ENCODE peak calls at places on chromosomes 1 and 21, in six cellular contexts. Q, A, X, O, W and J are unnamed samples.

GRCh38 chr1:26723013-26723991 is 27.5 kb downstream of the ARID1A start:
- DNase-seq in Q (peak), A (peak), X (no peak), O (peak), W (peak), J (peak)

GRCh38 chr1:233972563-233972950 is 68.1 kb downstream of the SLC35F3 start:
- DNase-seq in Q (no peak), A (no peak), X (no peak), O (no peak), W (no peak), J (no peak)

GRCh38 chr1:155062702-155063411 is 683 bp upstream of the EFNA4 start:
- DNase-seq in Q (peak), A (peak), X (no peak), O (peak), W (peak), J (peak)

GRCh38 chr1:153533689-153534201 is 2.0 kb downstream of the S100A6 start:
- DNase-seq in Q (peak), A (peak), X (no peak), O (no peak), W (no peak), J (no peak)

GRCh38 chr1:6989506-6990159 is 204.4 kb downstream of the CAMTA1 start:
- DNase-seq in Q (no peak), A (no peak), X (no peak), O (no peak), W (peak), J (peak)

GRCh38 chr1:220808501-220809186 is 21.9 kb downstream of the MTARC1 start:
- DNase-seq in Q (peak), A (no peak), X (no peak), O (no peak), W (no peak), J (no peak)

GRCh38 chr1:211928993-211929637 is 98.6 kb upstream of the LPGAT1 start:
- DNase-seq in Q (peak), A (peak), X (no peak), O (no peak), W (peak), J (no peak)

GRCh38 chr1:152479792-152480595 is 30.6 kb upstream of the LCE5A start:
- DNase-seq in Q (no peak), A (peak), X (no peak), O (peak), W (peak), J (no peak)

GRCh38 chr1:226723640-226724532 is 15.2 kb downstream of the ITPKB start:
- DNase-seq in Q (peak), A (peak), X (no peak), O (no peak), W (peak), J (peak)

GRCh38 chr1:64540265-64540791 is 70.4 kb downstream of the CACHD1 start:
- DNase-seq in Q (no peak), A (no peak), X (no peak), O (no peak), W (peak), J (no peak)

GRCh38 chr21:33208534-33208933 is 21.2 kb upstream of the IFNAR2 start:
- DNase-seq in Q (no peak), A (no peak), X (no peak), O (no peak), W (no peak), J (no peak)

GRCh38 chr1:12049625-12050024 is 13.5 kb upstream of the TNFRSF8 start:
- DNase-seq in Q (no peak), A (no peak), X (no peak), O (no peak), W (peak), J (no peak)

GRCh38 chr1:147062951-147063350 is 109.3 kb downstream of the PRKAB2 start:
- DNase-seq in Q (no peak), A (no peak), X (no peak), O (no peak), W (no peak), J (no peak)

GRCh38 chr1:93844262-93845045 is 34.6 kb downstream of the DNTTIP2 start:
- DNase-seq in Q (peak), A (peak), X (no peak), O (peak), W (peak), J (peak)

GRCh38 chr1:2135425-2135824 is 59.1 kb downstream of the FAAP20 start:
- DNase-seq in Q (peak), A (peak), X (no peak), O (peak), W (peak), J (peak)

GRCh38 chr1:235910357-235911299 is 43.9 kb upstream of the LYST start:
- DNase-seq in Q (peak), A (peak), X (peak), O (peak), W (peak), J (peak)

GRCh38 chr1:206466840-206467649 is 3.2 kb upstream of the IKBKE start:
- DNase-seq in Q (no peak), A (no peak), X (no peak), O (no peak), W (no peak), J (no peak)

GRCh38 chr1:209412566-209412965 is 170.9 kb upstream of the CAMK1G start:
- DNase-seq in Q (no peak), A (no peak), X (no peak), O (no peak), W (no peak), J (no peak)

GRCh38 chr1:180041587-180041986 is 87.0 kb downstream of the CEP350 start:
- DNase-seq in Q (no peak), A (no peak), X (no peak), O (no peak), W (no peak), J (no peak)

GRCh38 chr1:84944767-84945486 is 51.9 kb upstream of the LPAR3 start:
- DNase-seq in Q (peak), A (peak), X (no peak), O (peak), W (peak), J (peak)

GRCh38 chr21:28436286-28436932 is 556.3 kb downstream of the LTN1 start:
- DNase-seq in Q (peak), A (peak), X (no peak), O (peak), W (peak), J (no peak)

GRCh38 chr1:235015291-235015990 is 113.2 kb downstream of the TOMM20 start:
- DNase-seq in Q (no peak), A (no peak), X (no peak), O (no peak), W (no peak), J (no peak)

GRCh38 chr1:10479276-10479675 is 4.5 kb downstream of the PEX14 start:
- DNase-seq in Q (no peak), A (no peak), X (no peak), O (peak), W (no peak), J (no peak)

GRCh38 chr1:18707696-18708257 is 77.1 kb downstream of the PAX7 start:
- DNase-seq in Q (no peak), A (no peak), X (no peak), O (no peak), W (no peak), J (no peak)

GRCh38 chr1:243325305-243325890 is 69.6 kb downstream of the SDCCAG8 start:
- DNase-seq in Q (peak), A (peak), X (no peak), O (no peak), W (peak), J (peak)

GRCh38 chr1:108852141-108852540 is 4.8 kb downstream of the AKNAD1 start:
- DNase-seq in Q (no peak), A (no peak), X (no peak), O (no peak), W (no peak), J (no peak)

DNA sequence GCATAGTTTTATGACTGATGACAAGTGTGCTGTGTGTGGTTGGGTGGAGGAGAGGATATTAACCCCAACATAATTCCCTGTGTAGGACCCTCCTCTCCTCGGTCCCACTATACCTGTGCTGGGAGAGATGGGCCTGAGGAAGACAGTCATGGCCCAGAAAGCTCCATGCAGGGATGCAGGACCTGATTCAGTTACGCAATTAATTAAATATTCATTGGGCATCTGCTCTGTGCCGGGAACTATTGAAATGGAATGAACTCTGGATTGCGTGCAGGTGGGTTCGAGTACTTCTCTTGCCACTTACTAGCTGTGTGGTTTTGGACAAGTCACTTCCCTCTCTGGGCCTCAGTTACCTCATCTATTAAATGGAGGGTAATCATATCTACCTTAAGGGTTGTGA is 74.6 kb downstream of the CD247 start:
- DNase-seq in Q (no peak), A (no peak), X (no peak), O (no peak), W (no peak), J (no peak)
- H2AK5ac ChIP-seq in Q (no peak), A (no peak), X (no peak), O (no peak), W (no peak), J (no peak)

GRCh38 chr1:224730540-224730939 is 114.4 kb downstream of the CNIH3 start:
- DNase-seq in Q (peak), A (no peak), X (no peak), O (no peak), W (no peak), J (no peak)

GRCh38 chr1:224730950-224731349 is 114.8 kb downstream of the CNIH3 start:
- DNase-seq in Q (peak), A (peak), X (no peak), O (no peak), W (no peak), J (no peak)

GRCh38 chr1:224733021-224733911 is 117.1 kb downstream of the CNIH3 start:
- DNase-seq in Q (peak), A (peak), X (no peak), O (peak), W (peak), J (no peak)

GRCh38 chr1:224732367-224733006 is 116.4 kb downstream of the CNIH3 start:
- DNase-seq in Q (no peak), A (no peak), X (no peak), O (no peak), W (no peak), J (no peak)

DNA sequence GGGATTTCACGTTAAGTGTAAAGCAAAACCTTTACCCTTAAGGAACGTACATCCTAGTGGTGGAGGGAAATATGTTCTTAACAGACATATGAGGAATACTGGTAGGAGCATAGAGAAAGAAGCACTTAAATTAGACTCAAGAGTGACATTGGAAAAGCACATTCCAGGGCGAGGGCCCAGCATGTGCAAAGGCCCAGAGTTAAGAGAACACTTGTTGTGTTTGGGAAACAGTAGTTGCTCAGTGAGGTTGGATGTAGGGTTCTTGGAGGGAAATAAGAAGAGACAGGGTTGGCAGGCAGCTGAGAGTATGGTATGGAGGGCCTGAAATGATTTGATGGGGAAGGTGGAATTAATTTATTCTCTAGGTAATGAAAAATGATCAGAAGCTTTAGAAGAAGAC is 115.5 kb downstream of the CNIH3 start:
- DNase-seq in Q (no peak), A (no peak), X (no peak), O (no peak), W (no peak), J (no peak)
- H3K4me3 ChIP-seq in Q (no peak), A (no peak), X (no peak), O (no peak), W (no peak), J (no peak)

DNA sequence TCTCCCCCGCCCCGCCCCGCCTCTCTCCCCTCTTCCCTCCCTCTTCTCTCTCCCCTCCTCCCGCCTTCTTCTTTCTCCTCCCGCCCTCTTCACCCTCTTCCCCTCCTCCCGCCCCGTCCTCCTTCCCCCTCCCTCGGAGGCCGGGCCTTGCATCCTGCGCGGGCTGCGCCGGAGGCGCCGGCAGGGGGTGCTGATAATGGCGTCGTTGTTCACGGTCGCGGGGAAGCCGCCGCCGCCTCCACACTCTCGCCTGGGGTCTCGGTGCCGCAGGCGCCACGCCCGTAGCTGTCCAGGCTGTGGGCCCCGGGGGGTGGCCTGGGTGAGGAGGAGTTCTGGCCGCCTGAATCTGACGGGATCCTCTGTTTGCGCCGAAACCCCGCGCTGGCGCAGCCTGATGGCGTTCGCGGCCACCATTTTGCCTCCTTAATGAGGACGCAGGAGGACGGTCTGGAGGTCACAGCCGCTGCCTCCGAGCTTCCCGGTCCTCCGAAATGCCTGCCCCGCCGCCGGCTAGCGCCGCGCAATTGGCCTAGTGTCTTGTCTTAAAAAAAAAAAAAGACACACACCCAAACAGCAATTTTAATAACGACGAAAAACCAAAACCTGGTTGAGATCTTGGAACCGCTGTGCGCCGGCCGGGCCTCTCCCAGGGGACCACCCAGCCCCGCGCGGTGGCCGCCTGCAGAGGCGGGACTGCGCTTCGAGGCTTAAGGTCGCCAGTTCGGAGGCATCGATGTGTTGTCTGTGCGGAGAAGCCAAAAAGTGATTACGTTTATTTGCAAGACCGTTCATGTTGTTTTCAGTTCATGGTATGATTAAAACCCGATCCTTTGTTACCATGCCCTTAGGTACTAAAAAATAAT is 106.5 kb upstream of the HNRNPU start:
- DNase-seq in Q (peak), A (peak), X (peak), O (peak), W (peak), J (peak)
- H4K8ac ChIP-seq in Q (peak), A (peak), X (peak), O (peak), W (peak), J (no peak)

GRCh38 chr21:14991957-14992356 is 72.8 kb downstream of the NRIP1 start:
- DNase-seq in Q (no peak), A (no peak), X (no peak), O (peak), W (no peak), J (no peak)

GRCh38 chr21:15000076-15000475 is 64.7 kb downstream of the NRIP1 start:
- DNase-seq in Q (peak), A (peak), X (no peak), O (peak), W (no peak), J (no peak)

GRCh38 chr21:15001113-15001512 is 63.7 kb downstream of the NRIP1 start:
- DNase-seq in Q (no peak), A (no peak), X (no peak), O (no peak), W (no peak), J (no peak)

GRCh38 chr21:14993072-14993471 is 71.7 kb downstream of the NRIP1 start:
- DNase-seq in Q (no peak), A (peak), X (no peak), O (no peak), W (no peak), J (no peak)

GRCh38 chr21:14995695-14996490 is 68.9 kb downstream of the NRIP1 start:
- DNase-seq in Q (peak), A (peak), X (no peak), O (no peak), W (peak), J (no peak)
- H2AK5ac ChIP-seq in Q (no peak), A (peak), X (no peak), O (no peak), W (no peak), J (no peak)

GRCh38 chr1:35885961-35886558 is 3.1 kb downstream of the AGO1 start:
- DNase-seq in Q (peak), A (no peak), X (peak), O (no peak), W (peak), J (peak)

GRCh38 chr1:35887508-35887907 is 4.5 kb downstream of the AGO1 start:
- DNase-seq in Q (no peak), A (no peak), X (no peak), O (no peak), W (no peak), J (no peak)

GRCh38 chr1:35888255-35888654 is 5.2 kb downstream of the AGO1 start:
- DNase-seq in Q (no peak), A (no peak), X (no peak), O (no peak), W (no peak), J (no peak)

GRCh38 chr1:35884934-35885333 is 1.9 kb downstream of the AGO1 start:
- DNase-seq in Q (peak), A (no peak), X (no peak), O (no peak), W (peak), J (no peak)

GRCh38 chr1:35886606-35887431 is 3.8 kb downstream of the AGO1 start:
- DNase-seq in Q (peak), A (peak), X (no peak), O (no peak), W (peak), J (no peak)
- H3K4me3 ChIP-seq in Q (no peak), A (no peak), X (peak), O (no peak), W (no peak), J (no peak)

DNA sequence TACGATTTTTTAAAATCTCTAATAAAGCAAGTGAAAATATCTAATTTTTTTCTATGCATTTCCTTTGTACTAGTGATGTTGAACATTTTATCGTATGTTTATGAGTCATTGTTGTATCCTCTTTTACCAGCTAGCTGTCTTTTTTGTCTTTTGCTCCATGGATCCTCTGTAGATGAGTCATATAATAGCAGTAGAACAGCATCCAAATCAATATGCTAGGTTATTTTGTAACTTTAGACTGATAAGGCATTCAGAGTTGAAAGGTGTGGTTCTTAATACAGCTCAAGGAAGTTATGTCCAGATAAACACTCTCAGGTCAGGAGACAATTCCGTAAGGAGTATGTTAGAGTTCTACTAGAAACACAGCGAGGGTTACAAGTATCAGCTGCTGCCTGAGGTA is 31.9 kb downstream of the MAP10 start:
- DNase-seq in Q (peak), A (peak), X (no peak), O (no peak), W (no peak), J (no peak)
- H4K8ac ChIP-seq in Q (no peak), A (no peak), X (no peak), O (no peak), W (no peak), J (no peak)

DNA sequence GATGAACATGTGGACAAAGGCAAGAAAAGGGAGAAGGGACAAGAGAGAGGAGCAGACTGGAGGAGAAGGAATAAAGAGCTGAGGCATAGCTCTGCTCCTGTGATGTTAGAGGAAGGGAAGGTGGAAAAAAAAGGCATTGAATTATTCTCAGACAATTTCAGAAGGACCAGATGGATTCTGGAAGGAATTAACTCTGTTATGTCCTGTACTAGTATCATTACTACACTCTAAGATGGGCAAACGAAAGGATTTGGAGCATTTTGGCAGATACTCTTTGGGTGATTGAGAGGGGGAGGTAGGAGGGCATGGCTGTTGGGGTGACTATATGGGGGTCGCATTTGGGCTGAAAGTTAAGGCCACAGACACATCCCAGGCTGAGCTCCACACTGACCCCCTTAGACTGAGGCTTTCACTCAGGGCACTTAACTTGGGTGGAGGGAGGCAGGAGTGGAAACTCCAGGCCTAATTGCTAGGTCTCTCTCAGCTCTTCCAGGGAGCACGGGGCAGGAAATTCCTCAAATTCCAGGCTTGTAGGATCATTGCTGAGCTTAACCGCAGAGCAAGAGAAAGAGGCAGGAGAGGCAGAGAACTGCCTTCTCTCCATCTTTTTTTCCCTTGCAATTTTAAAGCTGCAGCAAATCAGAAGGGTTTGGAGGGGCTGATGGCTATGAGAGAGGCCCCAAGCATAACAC is 25.9 kb downstream of the KIRREL1 start:
- DNase-seq in Q (peak), A (peak), X (peak), O (peak), W (peak), J (peak)
- H2AK5ac ChIP-seq in Q (peak), A (peak), X (peak), O (peak), W (peak), J (no peak)

GRCh38 chr1:41327383-41327999 is 33.7 kb upstream of the FOXO6 start:
- DNase-seq in Q (no peak), A (no peak), X (no peak), O (no peak), W (no peak), J (no peak)
- H3K4me3 ChIP-seq in Q (no peak), A (no peak), X (no peak), O (no peak), W (no peak), J (no peak)

GRCh38 chr1:169081503-169082123 is 24.9 kb upstream of the ATP1B1 start:
- DNase-seq in Q (no peak), A (no peak), X (no peak), O (no peak), W (no peak), J (no peak)
- H4K8ac ChIP-seq in Q (no peak), A (no peak), X (no peak), O (peak), W (no peak), J (no peak)